ENCODE peak calls at places on chromosomes 2 and 18, in seven cellular contexts. K is GM12864, E is BJ, J is fibroblast of pulmonary artery, R is cardiac fibroblast, S is kidney, G is tibial nerve. L is an unnamed sample.

GRCh38 chr2:136765256-136765735 is at the start of gene THSD7B:
- DNase-seq in K (no peak), E (no peak), J (no peak), R (no peak), S (peak; percentile 69), G (no peak), L (no peak)

GRCh38 chr18:12628706-12629702 is 28.9 kb downstream of the SPIRE1 start:
- DNase-seq in K (no peak), E (no peak), J (peak; percentile 58), R (peak; percentile 52), S (no peak), G (no peak), L (no peak)

GRCh38 chr2:227349989-227350648 is 25.1 kb downstream of the MFF start:
- DNase-seq in K (no peak), E (no peak), J (no peak), R (no peak), S (no peak), G (no peak), L (no peak)

GRCh38 chr2:132999421-132999820 is 329.4 kb upstream of the LYPD1 start:
- DNase-seq in K (no peak), E (no peak), J (no peak), R (no peak), S (no peak), G (no peak), L (no peak)

GRCh38 chr2:118806797-118807667 is 40.4 kb downstream of the EN1 start:
- DNase-seq in K (no peak), E (no peak), J (no peak), R (no peak), S (no peak), G (no peak), L (no peak)

GRCh38 chr2:141513853-141514252 is 617.0 kb downstream of the LRP1B start:
- DNase-seq in K (peak; percentile 29), E (no peak), J (no peak), R (no peak), S (no peak), G (no peak), L (no peak)

GRCh38 chr18:70499218-70499691 is 210.4 kb downstream of the SOCS6 start:
- DNase-seq in K (peak; percentile 59), E (no peak), J (no peak), R (no peak), S (no peak), G (no peak), L (no peak)

GRCh38 chr2:160108231-160108630 is 45.8 kb upstream of the PLA2R1 start:
- DNase-seq in K (no peak), E (no peak), J (no peak), R (no peak), S (no peak), G (no peak), L (no peak)

GRCh38 chr2:106843910-106844250 is 42.1 kb downstream of the ST6GAL2 start:
- DNase-seq in K (no peak), E (no peak), J (no peak), R (no peak), S (no peak), G (no peak), L (no peak)

GRCh38 chr18:50170004-50170403 is 24.9 kb downstream of the MYO5B start:
- DNase-seq in K (no peak), E (no peak), J (no peak), R (no peak), S (no peak), G (no peak), L (no peak)

GRCh38 chr2:10980886-10981425 is 69.2 kb downstream of the KCNF1 start:
- DNase-seq in K (no peak), E (no peak), J (no peak), R (no peak), S (no peak), G (no peak), L (no peak)

GRCh38 chr2:147046473-147046872 is 798.4 kb upstream of the ACVR2A start:
- DNase-seq in K (no peak), E (no peak), J (no peak), R (no peak), S (no peak), G (no peak), L (no peak)

GRCh38 chr18:25737710-25738251 is 352.6 kb downstream of the SS18 start:
- DNase-seq in K (no peak), E (peak; percentile 52), J (peak; percentile 65), R (peak; percentile 66), S (no peak), G (peak; percentile 34), L (peak; percentile 78)

GRCh38 chr2:908568-908967 is 42.1 kb upstream of the SNTG2 start:
- DNase-seq in K (no peak), E (no peak), J (no peak), R (no peak), S (no peak), G (no peak), L (no peak)

DNA sequence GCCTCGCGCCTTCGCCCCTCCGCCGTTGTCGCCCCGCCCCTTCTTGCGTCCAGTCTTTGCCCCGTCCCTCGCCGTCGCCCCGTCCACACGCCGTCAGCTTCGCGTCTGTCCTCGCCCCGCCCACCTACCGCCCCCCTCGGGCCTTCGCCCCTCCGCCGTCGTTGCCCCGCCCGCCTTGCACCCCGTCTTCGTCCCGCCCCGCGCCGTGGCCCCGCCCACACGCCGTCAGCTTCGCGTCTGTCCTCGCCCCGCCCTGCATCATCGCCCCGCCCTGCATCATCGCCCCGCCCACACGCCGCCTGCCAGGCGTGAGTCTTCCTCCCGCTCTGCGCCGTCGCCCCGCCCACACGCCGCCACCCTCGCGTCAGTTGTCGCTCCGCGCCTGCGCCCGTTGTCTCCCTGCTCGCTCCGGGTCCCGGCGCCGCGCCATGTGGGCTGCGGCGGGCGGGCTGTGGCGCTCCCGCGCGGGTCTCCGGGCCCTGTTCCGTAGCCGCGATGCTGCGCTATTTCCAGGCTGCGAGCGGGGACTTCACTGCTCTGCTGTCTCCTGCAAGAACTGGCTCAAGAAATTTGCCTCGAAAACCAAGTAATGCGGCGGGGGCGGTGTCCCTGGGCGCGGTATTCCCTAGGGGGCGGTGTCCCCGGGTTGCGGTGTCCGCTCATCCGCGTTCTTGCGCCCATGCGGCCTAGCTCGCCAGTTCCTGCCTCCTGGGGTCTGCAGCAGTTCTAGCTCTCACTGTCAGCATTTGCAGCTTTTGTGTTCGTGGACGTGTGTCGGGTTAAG is at the start of gene RBFA:
- DNase-seq in K (peak; percentile 86), E (peak; percentile 82), J (peak; percentile 99), R (peak; percentile 100), S (peak; percentile 100), G (peak; percentile 99), L (peak; percentile 90)
- TF ChIP-seq CTCF in K (peak; percentile 27), E (peak; percentile 53), J (no peak), R (no peak), S (peak; percentile 14), G (peak; percentile 66), L (peak; percentile 39)

DNA sequence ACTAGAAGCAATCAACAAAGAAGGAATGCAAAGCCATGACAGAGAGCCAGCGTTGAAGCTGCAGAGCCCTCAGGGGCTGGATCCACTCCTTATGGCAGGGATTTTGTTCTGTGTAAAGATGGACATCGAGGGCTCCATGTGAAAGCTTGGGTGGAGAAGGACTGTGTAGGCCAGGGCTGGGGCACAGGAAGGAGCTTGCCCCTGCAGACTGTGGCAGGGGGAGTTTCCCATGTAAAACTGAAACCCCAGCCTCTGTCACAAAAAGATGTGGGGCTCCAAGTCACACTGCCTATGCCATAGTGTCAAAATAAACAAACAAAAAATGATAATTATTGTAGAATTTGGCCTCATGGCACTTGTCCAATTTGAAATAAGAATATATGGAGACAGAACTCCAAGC is 408.7 kb upstream of the HS6ST1 start:
- DNase-seq in K (no peak), E (no peak), J (no peak), R (no peak), S (no peak), G (no peak), L (no peak)
- H3K4me3 ChIP-seq in K (no peak overlapping the region), E (no peak overlapping the region), J (no peak overlapping the region), R (no peak overlapping the region), S (no peak overlapping the region), G (no peak overlapping the region), L (no peak overlapping the region)

GRCh38 chr2:84534225-84534624 is 17.9 kb downstream of the DNAH6 start:
- DNase-seq in K (no peak), E (no peak), J (no peak), R (no peak), S (no peak), G (no peak), L (no peak)
- TF ChIP-seq CTCF in K (no peak), E (no peak), J (no peak), R (no peak), S (no peak), G (no peak), L (no peak)

GRCh38 chr18:14999085-14999975 is 251.4 kb downstream of the ANKRD30B start:
- DNase-seq in K (no peak), E (no peak), J (no peak), R (no peak), S (peak; percentile 60), G (no peak), L (no peak)
- H3K4me3 ChIP-seq in K (no peak overlapping the region), E (no peak overlapping the region), J (no peak overlapping the region), R (no peak overlapping the region), S (no peak overlapping the region), G (peak overlapping the region; percentile 37), L (no peak overlapping the region)

DNA sequence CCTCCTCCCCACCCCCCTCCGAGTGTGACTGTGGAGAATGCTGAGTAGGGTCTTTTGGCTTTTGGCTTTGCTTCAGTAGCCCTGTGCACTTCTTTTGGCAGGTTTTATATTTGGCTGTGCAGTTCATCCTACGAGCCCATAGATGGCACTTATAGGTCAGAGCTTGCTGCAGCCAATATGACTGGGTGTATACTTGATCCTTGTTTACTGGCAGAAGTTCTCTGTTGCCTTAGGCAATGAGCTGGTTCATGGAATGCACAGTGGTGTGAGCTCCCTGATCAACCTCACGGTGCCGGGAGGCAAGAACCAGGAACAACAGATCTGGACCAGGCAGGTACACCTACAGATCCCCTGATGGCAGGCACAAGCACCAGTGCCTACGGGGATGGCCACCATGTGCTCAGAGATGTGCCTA is 190.2 kb downstream of the KIAA1328 start:
- DNase-seq in K (no peak), E (no peak), J (peak; percentile 26), R (peak; percentile 15), S (no peak), G (no peak), L (no peak)
- TF ChIP-seq CTCF in K (peak; percentile 31), E (peak; percentile 19), J (peak; percentile 38), R (peak; percentile 15), S (peak; percentile 42), G (no peak), L (peak; percentile 35)

DNA sequence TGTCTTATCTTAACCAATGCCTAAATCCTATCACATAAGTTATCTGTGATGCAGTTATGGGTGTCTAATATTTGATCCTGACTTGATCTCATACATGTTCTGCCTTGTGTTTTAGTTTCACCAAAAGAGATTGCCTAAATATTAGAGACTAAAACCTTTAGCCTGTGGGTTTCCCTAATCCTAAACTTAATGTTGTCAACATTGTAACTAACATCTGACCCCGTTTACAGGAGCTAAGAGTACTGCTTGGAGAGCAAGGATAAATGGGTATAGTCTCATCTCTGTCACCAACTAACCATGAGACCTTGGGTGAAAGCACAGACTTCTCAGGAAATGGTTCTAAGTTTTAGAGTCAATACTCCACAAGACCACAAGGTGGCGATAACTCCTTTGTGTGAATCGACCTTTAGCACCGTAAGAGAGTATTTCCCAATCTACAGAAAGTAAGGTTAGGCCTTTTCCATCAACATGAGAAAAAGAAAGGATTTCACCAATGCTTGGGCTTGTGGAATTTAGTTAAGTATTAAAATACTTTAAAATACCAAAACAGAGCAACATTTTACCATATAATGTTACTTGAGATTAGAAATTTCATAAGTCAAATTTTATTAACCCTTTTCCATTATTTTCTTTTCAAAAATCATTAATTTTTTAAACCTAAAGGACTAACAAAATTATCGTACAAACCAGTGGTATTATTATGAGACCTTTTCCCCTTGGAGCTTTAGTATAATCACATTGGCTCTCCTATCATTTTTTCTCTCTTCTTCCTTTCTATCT is 60.5 kb downstream of the G6PC2 start:
- DNase-seq in K (peak; percentile 39), E (peak; percentile 23), J (peak; percentile 92), R (peak; percentile 92), S (no peak), G (peak; percentile 71), L (peak; percentile 46)
- H3K4me3 ChIP-seq in K (no peak overlapping the region), E (no peak overlapping the region), J (no peak overlapping the region), R (no peak overlapping the region), S (no peak overlapping the region), G (no peak overlapping the region), L (no peak overlapping the region)

GRCh38 chr2:206084468-206084869 is 1.5 kb downstream of the INO80D start:
- DNase-seq in K (no peak), E (peak; percentile 52), J (peak; percentile 77), R (peak; percentile 77), S (peak; percentile 79), G (peak; percentile 77), L (peak; percentile 46)
- TF ChIP-seq CTCF in K (no peak), E (no peak), J (no peak), R (peak; percentile 10), S (no peak), G (no peak), L (no peak)